ENCODE peak calls at places on chromosomes 13 and 19, in nine cellular contexts. W is astrocyte of the spinal cord, B is heart right ventricle, M is Panc1, C is hepatocyte, N is aorta, E is LNCaP clone FGC, P is neuronal stem cell, D is HAP-1. U is an unnamed sample.

GRCh38 chr19:1568320-1569019 is at the start of gene MEX3D:
- DNase-seq in W (peak), B (peak), M (no peak), C (peak), N (peak), E (no peak), P (peak), D (peak), U (peak)

GRCh38 chr19:19276386-19276785 is 3.3 kb upstream of the TM6SF2 start:
- DNase-seq in W (peak), B (no peak), M (no peak), C (peak), N (no peak), E (no peak), P (no peak), D (no peak), U (peak)

GRCh38 chr13:112113851-112114250 is 46.9 kb downstream of the SOX1 start:
- DNase-seq in W (no peak), B (no peak), M (no peak), C (no peak), N (no peak), E (no peak), P (no peak), D (no peak), U (no peak)

GRCh38 chr19:10936661-10937084 is 8.1 kb downstream of the TIMM29 start:
- DNase-seq in W (peak), B (peak), M (peak), C (peak), N (no peak), E (peak), P (peak), D (peak), U (peak)

GRCh38 chr19:2144190-2144589 is 7.2 kb downstream of the AP3D1 start:
- DNase-seq in W (no peak), B (no peak), M (no peak), C (no peak), N (no peak), E (no peak), P (no peak), D (no peak), U (no peak)

GRCh38 chr13:101706651-101707050 is 254.2 kb downstream of the ITGBL1 start:
- DNase-seq in W (peak), B (no peak), M (no peak), C (peak), N (peak), E (no peak), P (no peak), D (no peak), U (peak)

GRCh38 chr13:72970301-72970880 is 88.4 kb upstream of the KLF5 start:
- DNase-seq in W (no peak), B (no peak), M (no peak), C (no peak), N (no peak), E (no peak), P (no peak), D (no peak), U (no peak)

GRCh38 chr19:38304866-38305429 is 897 bp downstream of the C19orf33 start:
- DNase-seq in W (peak), B (peak), M (peak), C (peak), N (no peak), E (peak), P (peak), D (peak), U (no peak)

GRCh38 chr13:73073050-73073449 is 14.2 kb downstream of the KLF5 start:
- DNase-seq in W (no peak), B (no peak), M (no peak), C (no peak), N (no peak), E (no peak), P (no peak), D (no peak), U (peak)

GRCh38 chr19:5380215-5380919 is 39.8 kb upstream of the PTPRS start:
- DNase-seq in W (no peak), B (no peak), M (no peak), C (no peak), N (no peak), E (no peak), P (no peak), D (no peak), U (no peak)

GRCh38 chr13:60754211-60754610 is 357.2 kb downstream of the TDRD3 start:
- DNase-seq in W (no peak), B (no peak), M (no peak), C (no peak), N (no peak), E (no peak), P (no peak), D (peak), U (no peak)
- H3K4me3 ChIP-seq in W (no peak), B (no peak), M (no peak), C (no peak), N (no peak), E (no peak), P (no peak), D (no peak), U (no peak)

GRCh38 chr13:40995997-40996396 is 23.1 kb downstream of the ELF1 start:
- DNase-seq in W (no peak), B (no peak), M (no peak), C (no peak), N (no peak), E (no peak), P (no peak), D (no peak), U (no peak)

GRCh38 chr13:40996433-40997095 is 22.6 kb downstream of the ELF1 start:
- DNase-seq in W (no peak), B (no peak), M (no peak), C (no peak), N (no peak), E (no peak), P (no peak), D (no peak), U (no peak)

GRCh38 chr13:40993119-40993518 is 26.0 kb downstream of the ELF1 start:
- DNase-seq in W (peak), B (no peak), M (no peak), C (no peak), N (no peak), E (no peak), P (no peak), D (no peak), U (no peak)

GRCh38 chr13:40993987-40994386 is 25.1 kb downstream of the ELF1 start:
- DNase-seq in W (no peak), B (no peak), M (no peak), C (peak), N (no peak), E (peak), P (no peak), D (no peak), U (no peak)

DNA sequence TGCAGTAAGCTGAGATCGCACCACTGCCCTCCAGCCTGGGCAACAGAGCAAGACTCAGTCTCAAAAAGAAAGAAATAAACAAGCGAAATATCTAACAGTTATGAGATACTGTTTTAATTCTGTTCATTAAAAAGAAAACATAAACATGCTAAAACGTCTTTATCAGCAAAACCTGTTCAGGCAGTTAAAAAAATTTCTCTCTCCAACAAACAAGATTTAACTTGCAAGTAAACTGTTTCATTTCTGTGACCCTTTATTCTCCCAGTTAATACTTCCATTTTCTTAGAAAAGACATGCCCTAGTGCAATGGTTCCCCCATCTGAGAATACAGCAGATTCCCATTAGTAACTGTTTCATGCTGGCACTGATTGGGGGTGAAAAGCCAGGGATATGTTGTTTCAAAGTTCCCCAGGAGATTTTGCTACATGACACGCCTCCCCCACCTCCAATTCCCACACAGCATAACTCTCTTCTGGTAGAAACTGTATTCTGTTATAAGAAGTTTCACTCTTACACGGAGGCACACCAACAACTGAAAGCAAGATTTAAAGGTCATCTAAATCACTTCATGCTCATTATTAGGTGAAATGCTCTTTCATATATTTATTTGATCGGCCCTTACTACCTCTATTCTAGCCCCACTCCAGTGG is 24.4 kb downstream of the ELF1 start:
- DNase-seq in W (no peak), B (no peak), M (no peak), C (no peak), N (no peak), E (no peak), P (no peak), D (no peak), U (no peak)
- H3K4me3 ChIP-seq in W (no peak), B (no peak), M (no peak), C (no peak), N (no peak), E (no peak), P (no peak), D (no peak), U (no peak)

DNA sequence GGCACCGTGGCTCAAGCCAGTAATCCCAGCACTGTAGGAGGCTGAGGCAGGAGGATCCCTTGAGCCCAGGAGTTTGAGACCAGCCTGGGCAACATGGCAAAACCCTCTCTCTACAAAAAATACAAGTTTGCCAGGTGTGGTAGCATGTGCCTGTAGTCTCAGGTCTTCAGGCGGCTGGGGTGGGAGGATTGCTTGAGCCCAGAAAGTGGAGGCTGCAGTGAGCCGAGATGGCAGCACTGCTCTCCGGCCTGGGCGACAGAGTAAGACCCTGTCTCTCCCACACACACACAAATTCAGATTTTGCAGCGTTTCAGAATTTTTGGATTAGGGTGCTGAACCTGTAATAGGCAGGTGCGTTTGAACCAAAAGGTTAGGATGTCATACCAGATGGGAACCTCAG is 2.2 kb downstream of the RPS11 start:
- DNase-seq in W (no peak), B (no peak), M (no peak), C (no peak), N (no peak), E (no peak), P (no peak), D (no peak), U (no peak)
- H3K4me3 ChIP-seq in W (no peak), B (no peak), M (peak), C (no peak), N (no peak), E (no peak), P (no peak), D (peak), U (peak)

DNA sequence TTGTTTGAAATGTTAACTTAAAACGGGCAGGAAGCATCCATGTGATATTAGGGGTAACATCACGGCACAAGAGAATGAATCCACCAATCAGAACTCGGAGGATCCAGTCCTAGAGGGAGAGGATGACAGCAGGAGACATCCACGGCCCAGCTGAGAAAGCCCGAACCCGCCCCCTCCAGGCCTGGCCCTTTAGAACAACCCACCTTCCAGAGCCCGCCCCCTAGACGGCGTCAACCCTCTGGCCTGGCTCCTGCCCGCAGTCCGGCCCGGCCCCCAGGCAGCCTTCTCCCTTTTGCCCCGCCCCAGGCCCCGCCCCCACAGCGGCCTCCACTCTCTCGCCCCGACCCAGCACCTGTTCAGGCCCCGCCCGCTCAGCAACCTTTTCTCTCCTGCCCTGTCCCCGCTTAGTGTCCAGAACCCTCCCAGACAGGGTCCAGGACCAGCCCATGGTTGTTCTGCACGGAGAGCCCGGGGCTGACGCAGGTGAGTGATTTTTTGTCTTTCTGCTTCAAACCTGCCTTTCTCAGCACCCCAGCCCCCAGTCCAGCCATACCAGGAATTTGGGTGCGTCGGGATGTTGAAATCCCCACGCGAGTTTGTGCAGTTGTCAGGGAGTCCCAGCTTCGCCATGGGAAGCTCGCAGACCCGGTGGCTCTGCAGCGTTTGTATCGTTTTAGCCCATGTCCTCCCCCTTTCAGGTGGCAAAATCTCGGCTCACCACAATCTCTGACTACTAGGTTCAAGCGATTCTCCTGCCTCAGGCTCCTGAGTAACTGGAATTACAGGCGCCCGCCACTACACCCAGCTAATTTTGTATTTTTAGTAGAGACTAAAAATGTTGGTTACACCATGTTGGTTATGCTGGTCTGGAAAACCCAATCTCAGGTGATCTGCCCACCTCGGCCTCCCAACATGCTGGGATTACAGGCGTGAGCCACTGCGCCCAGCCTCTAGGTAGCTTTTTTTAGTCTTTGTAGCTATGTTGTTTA is 16.1 kb downstream of the ZNF816 start:
- DNase-seq in W (peak), B (no peak), M (no peak), C (peak), N (no peak), E (no peak), P (no peak), D (no peak), U (no peak)
- H3K4me3 ChIP-seq in W (no peak), B (no peak), M (peak), C (no peak), N (no peak), E (no peak), P (no peak), D (no peak), U (no peak)

GRCh38 chr13:62473944-62474237 is 1058.2 kb upstream of the PCDH20 start:
- DNase-seq in W (no peak), B (no peak), M (no peak), C (no peak), N (no peak), E (no peak), P (no peak), D (no peak), U (no peak)
- H3K4me3 ChIP-seq in W (no peak), B (no peak), M (no peak), C (no peak), N (no peak), E (no peak), P (no peak), D (no peak), U (no peak)

U was measured in fibroblast of pulmonary artery.